ENCODE peak calls at places on chromosomes 13 and 19, in six cellular contexts. I is left lung; L is NCI-H2029; W is stimulated activated CD8-positive, alpha-beta memory T cell treated with anti-CD3 and anti-CD28 coated beads, Interleukin-12 subunit alpha, Interleukin-12 subunit beta, amount 100 ng/mL, for 1 hour; D is non-pigmented ciliary epithelial cell; F is iris pigment epithelial cell. R is an unnamed sample.

GRCh38 chr19:34960940-34961679 is 2.9 kb downstream of the ZNF792 start:
- DNase-seq in I (no peak), L (no peak), W (no peak), D (no peak), F (no peak), R (no peak)

GRCh38 chr19:42129399-42130253 is 2.6 kb downstream of the POU2F2 start:
- DNase-seq in I (peak; percentile 49), L (no peak), W (no peak), D (no peak), F (no peak), R (no peak)

GRCh38 chr13:65605386-65605785 is 1624.8 kb downstream of the PCDH9 start:
- DNase-seq in I (no peak), L (no peak), W (no peak), D (no peak), F (peak; percentile 36), R (no peak)

GRCh38 chr19:42471554-42472249 is 29.0 kb upstream of the CXCL17 start:
- DNase-seq in I (no peak), L (no peak), W (no peak), D (no peak), F (peak; percentile 28), R (peak; percentile 71)

GRCh38 chr13:32261567-32261966 is 53.6 kb downstream of the ZAR1L start:
- DNase-seq in I (peak; percentile 73), L (peak; percentile 27), W (no peak), D (peak; percentile 83), F (peak; percentile 96), R (no peak)

GRCh38 chr13:84500016-84500415 is 617.7 kb upstream of the SLITRK1 start:
- DNase-seq in I (no peak), L (no peak), W (no peak), D (no peak), F (peak; percentile 3), R (no peak)

GRCh38 chr19:13803038-13803437 is 7.8 kb downstream of the ZSWIM4 start:
- DNase-seq in I (no peak), L (no peak), W (no peak), D (no peak), F (no peak), R (peak; percentile 27)

GRCh38 chr13:28338202-28338601 is 156.7 kb downstream of the FLT1 start:
- DNase-seq in I (no peak), L (no peak), W (no peak), D (no peak), F (no peak), R (no peak)

GRCh38 chr19:1001538-1002166 is 1.4 kb downstream of the GRIN3B start:
- DNase-seq in I (peak; percentile 60), L (no peak), W (peak; percentile 63), D (no peak), F (no peak), R (no peak)

GRCh38 chr13:106348032-106348431 is 187.4 kb downstream of the EFNB2 start:
- DNase-seq in I (no peak), L (no peak), W (no peak), D (no peak), F (peak; percentile 70), R (no peak)

GRCh38 chr13:40445557-40445990 is 220.9 kb downstream of the FOXO1 start:
- DNase-seq in I (peak; percentile 58), L (peak; percentile 65), W (no peak), D (peak; percentile 75), F (peak; percentile 82), R (no peak)

GRCh38 chr13:101530293-101530692 is 77.8 kb downstream of the ITGBL1 start:
- DNase-seq in I (no peak), L (no peak), W (no peak), D (no peak), F (peak; percentile 69), R (no peak)

GRCh38 chr13:51731759-51732158 is 72.2 kb downstream of the DHRS12 start:
- DNase-seq in I (no peak), L (no peak), W (no peak), D (no peak), F (no peak), R (no peak)

GRCh38 chr13:113041293-113041690 is 64.3 kb upstream of the F7 start:
- DNase-seq in I (no peak), L (no peak), W (no peak), D (no peak), F (no peak), R (no peak)

GRCh38 chr19:42919757-42920079 is 2.0 kb upstream of the PSG6 start:
- DNase-seq in I (no peak), L (no peak), W (no peak), D (no peak), F (no peak), R (no peak)

GRCh38 chr13:51643114-51643881 is 59.0 kb downstream of the WDFY2 start:
- DNase-seq in I (no peak), L (no peak), W (no peak), D (peak; percentile 84), F (peak; percentile 89), R (no peak)

GRCh38 chr13:107680115-107680514 is 535.2 kb downstream of the LIG4 start:
- DNase-seq in I (no peak), L (peak; percentile 57), W (no peak), D (no peak), F (peak; percentile 31), R (no peak)

GRCh38 chr19:48361912-48362311 is 1.8 kb downstream of the TMEM143 start:
- DNase-seq in I (no peak), L (no peak), W (no peak), D (no peak), F (no peak), R (no peak)

GRCh38 chr13:108947551-108948030 is 318.2 kb downstream of the MYO16 start:
- DNase-seq in I (no peak), L (no peak), W (no peak), D (no peak), F (peak; percentile 96), R (no peak)

GRCh38 chr13:33441015-33441414 is 155.5 kb upstream of the STARD13 start:
- DNase-seq in I (no peak), L (no peak), W (no peak), D (no peak), F (peak; percentile 39), R (no peak)

GRCh38 chr13:84994582-84994981 is 804.6 kb downstream of the SLITRK6 start:
- DNase-seq in I (no peak), L (no peak), W (no peak), D (no peak), F (no peak), R (no peak)